ENCODE peak calls at places on chromosomes 6 and 20, in six cellular contexts. L is pons, X is kidney glomerular epithelial cell, F is GM04504, G is HTR-8/SVneo, J is EH. N is an unnamed sample.

GRCh38 chr6:144195671-144196070 is 45.4 kb downstream of the STX11 start:
- DNase-seq in L (no peak), X (peak), F (no peak), G (peak), J (peak), N (no peak)

GRCh38 chr6:100132005-100132404 is 138.0 kb upstream of the MCHR2 start:
- DNase-seq in L (no peak), X (no peak), F (no peak), G (no peak), J (no peak), N (no peak)

GRCh38 chr20:20052074-20052970 is at the start of the genes CFAP61 and CRNKL1:
- DNase-seq in L (peak), X (peak), F (peak), G (peak), J (peak), N (peak)

GRCh38 chr6:151553416-151554158 is 59.8 kb downstream of the CCDC170 start:
- DNase-seq in L (no peak), X (no peak), F (no peak), G (no peak), J (no peak), N (no peak)

GRCh38 chr6:128432394-128432793 is 88.0 kb downstream of the PTPRK start:
- DNase-seq in L (no peak), X (no peak), F (peak), G (peak), J (peak), N (no peak)

GRCh38 chr6:159109391-159109790 is 59.8 kb upstream of the FNDC1 start:
- DNase-seq in L (no peak), X (no peak), F (no peak), G (no peak), J (no peak), N (no peak)

GRCh38 chr20:63497946-63498935 is 642 bp downstream of the EEF1A2 start:
- DNase-seq in L (no peak), X (peak), F (no peak), G (no peak), J (peak), N (no peak)

GRCh38 chr6:75850026-75850385 is 101.0 kb downstream of the MYO6 start:
- DNase-seq in L (no peak), X (no peak), F (no peak), G (no peak), J (peak), N (no peak)

GRCh38 chr6:113361014-113361645 is 496.0 kb upstream of the MARCKS start:
- DNase-seq in L (no peak), X (peak), F (no peak), G (no peak), J (peak), N (peak)

GRCh38 chr6:4906293-4906941 is 97.4 kb downstream of the RPP40 start:
- DNase-seq in L (peak), X (no peak), F (no peak), G (no peak), J (no peak), N (no peak)